ENCODE peak calls at places on chromosomes 6 and 20, in six cellular contexts. One of them, this sample, is unnamed.

GRCh38 chr6:49563006-49563886 is 12.8 kb downstream of the C6orf141 start:
- DNase-seq in renal cortical epithelial cell: no peak
- DNase-seq in substantia nigra: no peak
- DNase-seq in lower lobe of right lung: no peak
- DNase-seq in T-helper 2 cell treated with Interferon-gamma antibody and Interleukin-4, amounts not matched to agents 5 μg/mL and 100 μg/mL, for 36 hours: no peak
- DNase-seq in GOT3: no peak
- DNase-seq in this sample: no peak

GRCh38 chr20:57439432-57439831 is 48.2 kb downstream of the RBM38 start:
- DNase-seq in renal cortical epithelial cell: peak
- DNase-seq in lower lobe of right lung: peak
- DNase-seq in GOT3: no peak
- DNase-seq in substantia nigra: peak
- DNase-seq in T-helper 2 cell treated with Interferon-gamma antibody and Interleukin-4, amounts not matched to agents 5 μg/mL and 100 μg/mL, for 36 hours: no peak
- DNase-seq in this sample: peak

GRCh38 chr6:15475261-15475660 is 187.6 kb downstream of the DTNBP1 start:
- DNase-seq in lower lobe of right lung: no peak
- DNase-seq in renal cortical epithelial cell: no peak
- DNase-seq in GOT3: no peak
- DNase-seq in T-helper 2 cell treated with Interferon-gamma antibody and Interleukin-4, amounts not matched to agents 5 μg/mL and 100 μg/mL, for 36 hours: no peak
- DNase-seq in substantia nigra: no peak
- DNase-seq in this sample: no peak

GRCh38 chr6:14917101-14917500 is 328.8 kb upstream of the JARID2 start:
- DNase-seq in lower lobe of right lung: no peak
- DNase-seq in T-helper 2 cell treated with Interferon-gamma antibody and Interleukin-4, amounts not matched to agents 5 μg/mL and 100 μg/mL, for 36 hours: no peak
- DNase-seq in renal cortical epithelial cell: peak
- DNase-seq in GOT3: no peak
- DNase-seq in substantia nigra: no peak
- DNase-seq in this sample: no peak

GRCh38 chr20:33757046-33757445 is 25.2 kb downstream of the ZNF341 start:
- DNase-seq in GOT3: no peak
- DNase-seq in substantia nigra: no peak
- DNase-seq in lower lobe of right lung: no peak
- DNase-seq in renal cortical epithelial cell: no peak
- DNase-seq in T-helper 2 cell treated with Interferon-gamma antibody and Interleukin-4, amounts not matched to agents 5 μg/mL and 100 μg/mL, for 36 hours: no peak
- DNase-seq in this sample: no peak

GRCh38 chr20:61953037-61953788 is 112.5 kb downstream of the TAF4 start:
- DNase-seq in substantia nigra: no peak
- DNase-seq in GOT3: no peak
- DNase-seq in T-helper 2 cell treated with Interferon-gamma antibody and Interleukin-4, amounts not matched to agents 5 μg/mL and 100 μg/mL, for 36 hours: no peak
- DNase-seq in lower lobe of right lung: peak
- DNase-seq in renal cortical epithelial cell: no peak
- DNase-seq in this sample: no peak

GRCh38 chr20:40563296-40563950 is 125.6 kb downstream of the MAFB start:
- DNase-seq in T-helper 2 cell treated with Interferon-gamma antibody and Interleukin-4, amounts not matched to agents 5 μg/mL and 100 μg/mL, for 36 hours: no peak
- DNase-seq in lower lobe of right lung: peak
- DNase-seq in substantia nigra: no peak
- DNase-seq in renal cortical epithelial cell: peak
- DNase-seq in GOT3: no peak
- DNase-seq in this sample: peak

GRCh38 chr6:119348308-119349040 is 1.1 kb downstream of the MAN1A1 start:
- DNase-seq in GOT3: no peak
- DNase-seq in renal cortical epithelial cell: no peak
- DNase-seq in substantia nigra: no peak
- DNase-seq in T-helper 2 cell treated with Interferon-gamma antibody and Interleukin-4, amounts not matched to agents 5 μg/mL and 100 μg/mL, for 36 hours: peak
- DNase-seq in lower lobe of right lung: peak
- DNase-seq in this sample: no peak

GRCh38 chr6:26305097-26305841 is 59.7 kb upstream of the BTN3A2 start:
- DNase-seq in GOT3: no peak
- DNase-seq in lower lobe of right lung: no peak
- DNase-seq in T-helper 2 cell treated with Interferon-gamma antibody and Interleukin-4, amounts not matched to agents 5 μg/mL and 100 μg/mL, for 36 hours: peak
- DNase-seq in renal cortical epithelial cell: no peak
- DNase-seq in substantia nigra: peak
- DNase-seq in this sample: peak

GRCh38 chr6:28664870-28665396 is 139.3 kb downstream of the GPX5 start:
- DNase-seq in substantia nigra: no peak
- DNase-seq in lower lobe of right lung: no peak
- DNase-seq in GOT3: no peak
- DNase-seq in renal cortical epithelial cell: no peak
- DNase-seq in T-helper 2 cell treated with Interferon-gamma antibody and Interleukin-4, amounts not matched to agents 5 μg/mL and 100 μg/mL, for 36 hours: no peak
- DNase-seq in this sample: no peak